ENCODE peak calls at places on chromosomes 7 and 10, in six cellular contexts. Q is IMR-90, X is mesendoderm, C is neuronal stem cell, Y is mesenchymal stem cell, W is H1. H is an unnamed sample. For H3K79me1, the result is how much of the 10 kb centered on the place peaks cover.

GRCh38 chr10:105797234-105797890 is 1156.3 kb downstream of the SORCS3 start:
- DNase-seq in Q (no peak), X (peak), C (peak), Y (no peak), W (no peak), H (no peak)

GRCh38 chr10:93816123-93816747 is 58.5 kb downstream of the LGI1 start:
- DNase-seq in Q (peak), X (peak), C (peak), Y (peak), W (peak), H (peak)

GRCh38 chr7:148031019-148031418 is 559.5 kb upstream of the C7orf33 start:
- DNase-seq in Q (no peak), X (peak), C (no peak), Y (no peak), W (peak), H (no peak)

GRCh38 chr10:48932831-48933670 is 6.6 kb downstream of the LRRC18 start:
- DNase-seq in Q (no peak), X (no peak), C (no peak), Y (no peak), W (no peak), H (peak)

GRCh38 chr7:106111671-106112117 is 418 bp downstream of the SYPL1 start:
- DNase-seq in Q (no peak), X (peak), C (no peak), Y (peak), W (no peak), H (no peak)

GRCh38 chr7:66150471-66150870 is 35.8 kb downstream of the CRCP start:
- DNase-seq in Q (peak), X (no peak), C (no peak), Y (peak), W (no peak), H (no peak)

GRCh38 chr10:22133640-22134624 is 83.9 kb downstream of the EBLN1 start:
- DNase-seq in Q (no peak), X (peak), C (no peak), Y (peak), W (no peak), H (no peak)

GRCh38 chr10:20694296-20694695 is 202.8 kb downstream of the NEBL start:
- DNase-seq in Q (no peak), X (peak), C (no peak), Y (no peak), W (no peak), H (no peak)

GRCh38 chr7:104156842-104157277 is 51.0 kb downstream of the ORC5 start:
- DNase-seq in Q (peak), X (peak), C (no peak), Y (peak), W (no peak), H (no peak)

GRCh38 chr7:27593226-27593625 is 69.5 kb downstream of the HIBADH start:
- DNase-seq in Q (peak), X (no peak), C (no peak), Y (no peak), W (no peak), H (no peak)

GRCh38 chr10:62332406-62332805 is 41.8 kb upstream of the ZNF365 start:
- DNase-seq in Q (no peak), X (no peak), C (no peak), Y (no peak), W (no peak), H (no peak)

GRCh38 chr7:6015917-6016652 is 7.0 kb downstream of the AIMP2 start:
- DNase-seq in Q (peak), X (peak), C (no peak), Y (peak), W (no peak), H (no peak)

GRCh38 chr10:114043532-114044250 is at the start of gene ADRB1:
- DNase-seq in Q (peak), X (peak), C (peak), Y (peak), W (no peak), H (peak)

GRCh38 chr10:78768041-78768569 is 300.7 kb upstream of the ZMIZ1 start:
- DNase-seq in Q (no peak), X (no peak), C (no peak), Y (no peak), W (no peak), H (no peak)

GRCh38 chr10:78764436-78764835 is 304.3 kb upstream of the ZMIZ1 start:
- DNase-seq in Q (no peak), X (no peak), C (no peak), Y (no peak), W (no peak), H (no peak)

GRCh38 chr10:78763651-78764395 is 304.9 kb upstream of the ZMIZ1 start:
- DNase-seq in Q (no peak), X (no peak), C (no peak), Y (no peak), W (no peak), H (no peak)

GRCh38 chr10:78764846-78765430 is 303.8 kb upstream of the ZMIZ1 start:
- DNase-seq in Q (no peak), X (no peak), C (no peak), Y (no peak), W (no peak), H (no peak)

GRCh38 chr10:78765726-78766335 is 302.9 kb upstream of the ZMIZ1 start:
- DNase-seq in Q (no peak), X (peak), C (no peak), Y (no peak), W (no peak), H (no peak)
- H3K79me1 ChIP-seq in Q (under half), X (under half), C (under half), Y (under half), W (under half), H (under half)

DNA sequence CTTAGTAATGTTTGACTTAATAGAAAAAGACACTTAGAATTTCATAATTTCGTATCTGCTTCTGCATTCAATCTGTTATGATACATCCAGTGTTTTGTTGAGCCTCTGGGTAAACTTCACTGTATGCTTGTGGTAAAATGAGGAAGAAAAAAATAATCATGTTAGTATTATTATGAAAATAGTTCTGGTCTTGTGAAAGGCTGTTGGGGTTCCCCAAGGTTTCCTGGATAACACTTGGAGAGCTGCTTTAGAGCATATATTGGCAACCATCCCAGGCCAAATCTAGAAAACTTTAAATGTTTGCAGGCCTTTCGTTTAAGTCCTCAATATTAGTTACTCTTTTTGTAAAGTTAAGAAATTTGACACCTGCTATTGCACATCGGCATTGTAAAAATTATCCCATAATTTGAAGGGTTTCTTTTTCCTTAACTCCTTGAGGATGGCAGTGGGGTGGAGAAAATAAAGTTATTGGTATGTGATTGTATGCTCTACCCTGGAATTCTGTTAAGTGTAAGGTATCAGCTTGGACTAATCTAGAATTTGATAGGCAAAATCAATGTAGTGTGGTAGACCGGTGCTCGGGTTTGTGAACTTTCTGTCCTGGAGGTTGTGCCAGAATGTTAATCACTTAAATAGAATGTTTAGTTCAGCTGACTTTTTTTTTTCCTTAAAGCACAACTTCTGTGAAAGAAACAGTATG is 54.5 kb downstream of the WAC start:
- DNase-seq in Q (peak), X (no peak), C (no peak), Y (peak), W (no peak), H (no peak)
- H2BK15ac ChIP-seq in Q (no peak), X (no peak), C (no peak), Y (no peak), W (no peak), H (no peak)

GRCh38 chr7:40213856-40214255 is 79.1 kb downstream of the SUGCT start:
- DNase-seq in Q (peak), X (no peak), C (no peak), Y (no peak), W (no peak), H (no peak)

GRCh38 chr7:40213291-40213690 is 78.5 kb downstream of the SUGCT start:
- DNase-seq in Q (no peak), X (no peak), C (no peak), Y (no peak), W (no peak), H (no peak)

GRCh38 chr7:40205992-40206391 is 71.2 kb downstream of the SUGCT start:
- DNase-seq in Q (no peak), X (peak), C (no peak), Y (no peak), W (no peak), H (no peak)

DNA sequence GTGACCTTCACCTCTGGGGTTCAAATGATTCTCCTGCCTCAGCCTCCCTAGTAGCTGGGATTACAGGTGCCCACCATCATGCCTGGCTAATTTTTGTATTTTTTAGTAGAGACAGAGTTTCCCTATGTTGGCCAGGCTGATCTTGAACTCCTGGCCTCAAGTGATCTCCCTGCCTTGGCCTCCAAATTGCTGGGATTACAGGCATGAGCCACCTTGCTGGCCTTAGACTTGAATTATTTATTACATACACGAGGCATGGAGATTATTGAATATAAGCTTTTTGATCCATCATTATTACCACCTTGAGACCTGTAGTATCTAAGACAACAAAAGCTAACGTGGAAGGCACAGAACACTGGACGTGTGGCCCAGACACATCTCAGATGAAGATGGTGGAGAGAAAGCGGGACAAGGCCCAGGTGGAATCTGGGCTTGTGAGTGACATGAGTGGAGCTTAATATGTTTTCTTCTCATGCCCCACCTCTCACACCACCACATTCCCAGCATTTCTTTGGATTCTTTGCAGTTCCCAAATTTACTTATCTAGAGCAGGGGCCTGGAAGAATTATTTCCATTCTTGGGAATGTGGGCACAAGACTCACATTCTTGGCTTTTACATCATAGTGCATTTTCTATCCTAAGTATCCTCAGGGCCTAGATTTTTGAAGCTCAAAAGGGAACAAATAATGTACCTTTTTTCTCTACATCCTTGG is 76.6 kb downstream of the SUGCT start:
- DNase-seq in Q (peak), X (peak), C (no peak), Y (no peak), W (no peak), H (no peak)
- H2BK120ac ChIP-seq in Q (peak), X (no peak), C (no peak), Y (no peak), W (no peak), H (no peak)

GRCh38 chr10:8050561-8051108 is 3.9 kb upstream of the GATA3 start:
- DNase-seq in Q (peak), X (peak), C (peak), Y (peak), W (no peak), H (no peak)

GRCh38 chr10:8052344-8052969 is 2.0 kb upstream of the GATA3 start:
- DNase-seq in Q (no peak), X (no peak), C (peak), Y (peak), W (no peak), H (no peak)

GRCh38 chr10:8051851-8052257 is 2.6 kb upstream of the GATA3 start:
- DNase-seq in Q (no peak), X (peak), C (peak), Y (no peak), W (no peak), H (peak)

GRCh38 chr10:8049874-8050560 is 4.5 kb upstream of the GATA3 start:
- DNase-seq in Q (no peak), X (peak), C (peak), Y (no peak), W (no peak), H (peak)

DNA sequence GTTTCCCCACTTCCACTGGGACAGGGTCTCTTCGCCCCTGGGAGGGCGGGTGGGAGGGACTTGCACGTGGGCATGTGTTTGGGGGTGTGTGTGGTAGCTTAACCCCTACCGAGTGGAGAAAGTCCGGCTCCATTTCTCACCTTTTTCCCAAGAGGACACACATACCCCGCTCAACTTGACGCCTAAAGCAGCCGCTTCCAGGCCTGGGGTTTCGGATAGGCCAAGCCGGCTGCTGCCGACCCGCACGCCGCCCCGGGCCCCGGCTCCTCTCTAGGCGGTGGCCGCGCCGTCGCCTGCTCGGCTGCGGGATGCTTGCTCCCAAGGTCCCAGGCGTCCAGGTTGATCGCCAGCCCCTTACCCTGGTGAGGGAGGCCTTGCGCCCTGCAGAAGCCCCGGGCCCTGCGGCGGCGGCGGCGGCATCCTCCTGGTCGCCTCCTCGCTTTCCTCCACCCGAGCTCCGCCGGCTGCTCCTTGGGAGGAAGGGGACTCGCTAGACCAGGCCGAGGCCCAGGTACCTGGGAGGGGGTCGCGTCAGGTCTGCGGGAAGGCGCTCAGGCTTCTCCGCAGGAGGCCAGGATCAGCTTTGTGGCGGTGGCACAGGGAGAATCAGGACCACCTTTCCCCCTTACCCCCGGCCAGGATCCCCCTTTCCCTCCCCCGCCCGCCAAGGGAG is 3.2 kb upstream of the GATA3 start:
- DNase-seq in Q (no peak), X (peak), C (peak), Y (no peak), W (no peak), H (no peak)
- H3K79me1 ChIP-seq in Q (under half), X (under half), C (under half), Y (under half), W (under half), H (under half)

GRCh38 chr7:100019908-100020307 is 4.5 kb downstream of the ZKSCAN1 start:
- DNase-seq in Q (no peak), X (no peak), C (no peak), Y (no peak), W (no peak), H (no peak)

GRCh38 chr7:100021297-100021696 is 5.9 kb downstream of the ZKSCAN1 start:
- DNase-seq in Q (no peak), X (no peak), C (no peak), Y (no peak), W (no peak), H (no peak)

GRCh38 chr7:100024020-100024619 is 8.7 kb downstream of the ZKSCAN1 start:
- DNase-seq in Q (no peak), X (no peak), C (no peak), Y (no peak), W (no peak), H (no peak)

GRCh38 chr7:100023526-100023925 is 8.1 kb downstream of the ZKSCAN1 start:
- DNase-seq in Q (no peak), X (no peak), C (no peak), Y (no peak), W (no peak), H (no peak)

GRCh38 chr7:100022621-100023020 is 7.2 kb downstream of the ZKSCAN1 start:
- DNase-seq in Q (no peak), X (no peak), C (no peak), Y (no peak), W (no peak), H (no peak)
- H2BK15ac ChIP-seq in Q (no peak), X (no peak), C (no peak), Y (no peak), W (no peak), H (no peak)

GRCh38 chr10:5555881-5556280 is 31.1 kb downstream of the CALML3 start:
- DNase-seq in Q (no peak), X (no peak), C (no peak), Y (no peak), W (no peak), H (no peak)
- H2BK120ac ChIP-seq in Q (no peak), X (no peak), C (no peak), Y (no peak), W (no peak), H (no peak)

GRCh38 chr10:29106287-29106686 is 182.6 kb upstream of the LYZL1 start:
- DNase-seq in Q (no peak), X (no peak), C (no peak), Y (peak), W (no peak), H (no peak)
- H3K79me1 ChIP-seq in Q (under half), X (under half), C (under half), Y (under half), W (under half), H (under half)

H was measured in H9.